ENCODE peak calls at places on chromosomes 3 and 15, in six cellular contexts. G is nephron progenitor cell; F is activated CD8-positive, alpha-beta memory T cell treated with anti-CD3 and anti-CD28 coated beads, Interleukin-2, amount 50 U/mL, for 4 hours; J is brain pericyte; O is stimulated activated CD4-positive, alpha-beta T cell treated with anti-CD3 and anti-CD28 coated beads, Interleukin-4, amount 100 ng/mL, for 1 hour; D is fibroblast of lung. X is an unnamed sample.

GRCh38 chr3:30227571-30228301 is 378.7 kb upstream of the TGFBR2 start:
- DNase-seq in G (no peak), J (peak), D (peak), O (no peak), F (no peak), X (no peak)

GRCh38 chr3:45084820-45085816 is 59.0 kb downstream of the CLEC3B start:
- DNase-seq in F (no peak), D (peak), O (no peak), J (peak), G (no peak), X (no peak)

GRCh38 chr15:33292718-33293307 is 18.0 kb upstream of the RYR3 start:
- DNase-seq in J (no peak), O (peak), D (peak), G (peak), F (no peak), X (peak)

GRCh38 chr15:73873889-73874511 is 636 bp downstream of the TBC1D21 start:
- DNase-seq in G (peak), O (no peak), J (peak), F (no peak), D (peak), X (peak)

GRCh38 chr15:67121725-67122600 is 56.6 kb downstream of the SMAD3 start:
- DNase-seq in G (no peak), D (no peak), J (no peak), F (no peak), O (no peak), X (no peak)

GRCh38 chr3:129619726-129620162 is 13.3 kb upstream of the PLXND1 start:
- DNase-seq in G (no peak), D (no peak), J (no peak), O (no peak), F (no peak), X (no peak)

GRCh38 chr3:172391592-172392302 is 56.5 kb downstream of the GHSR start:
- DNase-seq in G (no peak), O (no peak), F (no peak), D (peak), J (no peak), X (no peak)

GRCh38 chr15:80925597-80926059 is 64.0 kb downstream of the MESD start:
- DNase-seq in O (no peak), F (no peak), D (peak), G (no peak), J (no peak), X (no peak)

GRCh38 chr3:104846270-104846669 is 520.4 kb upstream of the ALCAM start:
- DNase-seq in O (no peak), F (no peak), D (peak), J (no peak), G (no peak), X (no peak)

GRCh38 chr3:25453521-25454410 is 25.7 kb downstream of the RARB start:
- DNase-seq in O (no peak), G (no peak), F (no peak), D (no peak), J (no peak), X (no peak)

GRCh38 chr3:69460034-69460433 is 74.1 kb upstream of the FRMD4B start:
- DNase-seq in O (no peak), J (no peak), D (no peak), G (no peak), F (no peak), X (no peak)

GRCh38 chr3:3015472-3016089 is 94.6 kb downstream of the IL5RA start:
- DNase-seq in O (no peak), F (no peak), G (no peak), D (peak), J (no peak), X (no peak)